ENCODE peak calls at places on chromosomes 5 and 9, in six cellular contexts. S is PC-3, C is SK-N-SH, X is heart left ventricle, M is body of pancreas, Q is mammary epithelial cell. R is an unnamed sample. For H3K4me1, the result is how much of the 10 kb centered on the place peaks cover.

GRCh38 chr5:56048124-56048523 is 53.4 kb upstream of the IL6ST start:
- DNase-seq in Q (no peak), C (no peak), X (no peak), S (no peak), M (no peak), R (no peak)

GRCh38 chr5:168020522-168021294 is 270.7 kb upstream of the WWC1 start:
- DNase-seq in X (no peak), C (no peak), Q (no peak), S (peak), M (no peak), R (no peak)

GRCh38 chr9:130786526-130786925 is 48.5 kb upstream of the ABL1 start:
- DNase-seq in M (no peak), X (no peak), Q (no peak), S (no peak), C (no peak), R (no peak)

GRCh38 chr5:10630126-10630525 is 66.3 kb downstream of the ANKRD33B start:
- DNase-seq in Q (peak), M (no peak), S (no peak), X (no peak), C (no peak), R (no peak)

GRCh38 chr9:107933042-107933441 is 443.5 kb upstream of the KLF4 start:
- DNase-seq in Q (peak), S (peak), C (no peak), X (no peak), M (no peak), R (no peak)

GRCh38 chr9:130472184-130472705 is 27.5 kb downstream of the ASS1 start:
- DNase-seq in C (no peak), Q (no peak), M (no peak), S (no peak), X (no peak), R (no peak)

GRCh38 chr5:54159153-54159836 is 151.1 kb downstream of the ARL15 start:
- DNase-seq in Q (peak), M (no peak), X (no peak), S (no peak), C (no peak), R (no peak)

GRCh38 chr5:28729067-28729466 is 1690.7 kb upstream of the CDH9 start:
- DNase-seq in C (no peak), X (no peak), Q (no peak), S (no peak), M (no peak), R (no peak)

GRCh38 chr5:168740821-168741213 is 161.6 kb upstream of the PANK3 start:
- DNase-seq in S (no peak), Q (no peak), C (no peak), X (peak), M (no peak), R (no peak)

GRCh38 chr9:108356806-108357205 is 499.0 kb downstream of the ACTL7B start:
- DNase-seq in X (no peak), Q (peak), C (no peak), S (no peak), M (no peak), R (no peak)

GRCh38 chr9:91676042-91676441 is 252.4 kb upstream of the NFIL3 start:
- DNase-seq in S (peak), X (no peak), C (no peak), Q (peak), M (no peak), R (no peak)

GRCh38 chr5:149141957-149142851 is 911 bp downstream of the ABLIM3 start:
- DNase-seq in S (peak), Q (no peak), C (peak), X (peak), M (peak), R (no peak)

GRCh38 chr5:35117960-35118359 is 70.2 kb upstream of the AGXT2 start:
- DNase-seq in S (peak), Q (peak), C (no peak), X (no peak), M (no peak), R (no peak)

GRCh38 chr9:24582363-24583126 is 36.8 kb upstream of the IZUMO3 start:
- DNase-seq in X (no peak), M (no peak), Q (peak), C (no peak), S (no peak), R (no peak)

GRCh38 chr5:100406640-100407039 is 128.5 kb upstream of the FAM174A start:
- DNase-seq in X (no peak), M (no peak), C (no peak), S (peak), Q (no peak), R (no peak)

GRCh38 chr9:136619742-136620440 is 42.8 kb upstream of the EGFL7 start:
- DNase-seq in S (no peak), C (no peak), M (peak), Q (no peak), X (peak), R (peak)

GRCh38 chr9:87071473-87071872 is 124.2 kb upstream of the GAS1 start:
- DNase-seq in C (no peak), Q (peak), X (no peak), M (no peak), S (peak), R (no peak)

GRCh38 chr9:35906923-35907699 is 1.1 kb downstream of the HRCT1 start:
- DNase-seq in C (no peak), X (peak), S (peak), M (peak), Q (peak), R (peak)

GRCh38 chr9:16664211-16664610 is 206.3 kb downstream of the BNC2 start:
- DNase-seq in M (no peak), X (no peak), C (no peak), S (no peak), Q (no peak), R (no peak)

GRCh38 chr5:81426347-81426746 is 32.4 kb upstream of the ACOT12 start:
- DNase-seq in S (no peak), Q (no peak), X (no peak), C (no peak), M (no peak), R (no peak)

GRCh38 chr5:178392386-178392785 is 159.8 kb upstream of the PHYKPL start:
- DNase-seq in Q (no peak), X (no peak), M (no peak), S (no peak), C (no peak), R (peak)

GRCh38 chr9:116686693-116687073 is 422 bp upstream of the TRIM32 start:
- DNase-seq in M (no peak), X (no peak), S (peak), Q (no peak), C (no peak), R (no peak)

GRCh38 chr5:14932902-14933475 is 61.4 kb upstream of the ANKH start:
- DNase-seq in Q (no peak), C (no peak), M (no peak), S (peak), X (no peak), R (no peak)

GRCh38 chr5:158869092-158869491 is 230.6 kb downstream of the EBF1 start:
- DNase-seq in C (no peak), S (no peak), Q (no peak), M (no peak), X (no peak), R (no peak)

GRCh38 chr5:59709833-59710232 is 183.7 kb downstream of the PDE4D start:
- DNase-seq in S (peak), C (no peak), M (no peak), X (no peak), Q (peak), R (no peak)

GRCh38 chr9:128653941-128654340 is 2.7 kb downstream of the DYNC2I2 start:
- DNase-seq in S (no peak), X (no peak), M (no peak), Q (no peak), C (no peak), R (no peak)

GRCh38 chr5:180173875-180174586 is 35.0 kb downstream of the RASGEF1C start:
- DNase-seq in C (no peak), Q (no peak), S (no peak), M (no peak), X (no peak), R (no peak)

GRCh38 chr9:76630916-76631315 is 133.3 kb upstream of the PCA3 start:
- DNase-seq in S (no peak), C (no peak), M (no peak), Q (no peak), X (no peak), R (no peak)

GRCh38 chr9:76629205-76629990 is 134.8 kb upstream of the PCA3 start:
- DNase-seq in C (no peak), X (no peak), Q (no peak), M (no peak), S (no peak), R (no peak)

GRCh38 chr9:76626980-76627379 is 137.3 kb upstream of the PCA3 start:
- DNase-seq in S (no peak), M (no peak), Q (no peak), X (no peak), C (no peak), R (no peak)

GRCh38 chr9:76624381-76625048 is 139.7 kb upstream of the PCA3 start:
- DNase-seq in S (no peak), M (no peak), Q (no peak), X (no peak), C (no peak), R (no peak)

DNA sequence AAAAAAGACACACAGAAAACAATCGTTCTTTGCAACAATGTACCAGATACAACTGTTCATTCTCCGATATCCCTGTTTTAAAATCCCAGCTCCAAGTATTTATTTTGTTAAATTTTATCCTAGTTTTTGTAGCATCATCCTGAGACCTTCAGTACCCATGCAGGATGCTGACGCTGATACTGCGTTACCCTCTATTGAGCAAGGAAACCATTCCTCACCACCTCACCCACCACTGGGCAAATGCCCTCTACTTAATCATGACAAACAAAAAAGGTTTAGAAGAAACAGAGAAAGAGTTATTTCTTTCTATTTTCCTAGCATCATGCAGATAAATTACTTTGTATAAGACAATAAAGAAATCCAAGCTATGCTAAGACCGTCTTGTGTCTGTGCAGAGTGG is 136.1 kb upstream of the PCA3 start:
- DNase-seq in X (no peak), S (no peak), C (no peak), Q (no peak), M (no peak), R (no peak)
- H3K4me1 ChIP-seq in X (under half), S (under half), C (under half), Q (under half), M (under half), R (under half)

GRCh38 chr5:5979362-5979760 is 399.0 kb downstream of the MED10 start:
- DNase-seq in Q (no peak), M (peak), X (no peak), S (peak), C (no peak), R (peak)
- H3K4me1 ChIP-seq in Q (under half), M (under half), X (under half), S (under half), C (under half), R (under half)

GRCh38 chr9:114223564-114224246 is 68.4 kb downstream of the COL27A1 start:
- DNase-seq in S (peak), C (no peak), M (peak), Q (peak), X (no peak), R (no peak)

GRCh38 chr9:114227288-114228033 is 72.1 kb downstream of the COL27A1 start:
- DNase-seq in C (peak), X (no peak), Q (no peak), M (no peak), S (no peak), R (no peak)

GRCh38 chr9:114224247-114224610 is 68.9 kb downstream of the COL27A1 start:
- DNase-seq in S (peak), C (no peak), X (no peak), M (no peak), Q (peak), R (no peak)

GRCh38 chr9:114226289-114227055 is 71.1 kb downstream of the COL27A1 start:
- DNase-seq in Q (no peak), S (no peak), M (no peak), X (no peak), C (no peak), R (peak)

DNA sequence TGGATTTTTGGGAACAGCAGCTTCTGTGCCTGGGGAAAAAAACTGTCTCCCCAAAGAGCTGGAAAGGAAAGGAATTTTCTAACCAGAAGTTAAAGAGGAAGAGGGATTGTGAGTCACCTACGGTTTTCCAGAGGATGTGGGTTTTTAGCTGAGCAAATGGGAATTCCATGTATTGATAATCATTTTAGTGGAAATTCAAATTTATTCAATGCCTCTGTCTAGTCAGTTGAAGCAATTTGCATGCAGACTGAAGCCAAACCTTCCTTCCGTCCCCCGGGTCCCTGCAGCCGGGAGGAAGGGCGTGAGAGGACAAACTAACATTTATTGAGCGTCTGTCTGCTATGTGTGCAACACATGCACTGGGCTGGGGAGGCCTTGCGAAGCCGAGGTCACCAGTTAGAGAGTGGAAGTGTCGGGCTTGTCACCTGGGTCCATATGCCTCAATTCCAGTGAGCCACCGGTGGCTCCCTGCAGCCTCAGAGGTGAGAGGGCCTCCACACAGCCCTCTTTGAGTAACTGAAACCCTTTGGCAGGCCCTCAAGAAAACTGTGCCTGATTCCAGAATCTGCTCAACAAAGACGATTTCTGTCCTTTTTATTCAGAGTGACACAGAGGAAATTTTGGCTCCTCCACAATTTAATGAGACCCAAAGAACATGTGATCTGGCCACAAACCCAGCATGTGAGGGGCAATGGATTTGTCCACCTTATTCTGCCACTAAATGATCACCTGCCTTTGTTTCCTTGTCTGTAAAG is 70.4 kb downstream of the COL27A1 start:
- DNase-seq in Q (peak), X (no peak), C (no peak), M (no peak), S (peak), R (no peak)
- H3K4me1 ChIP-seq in Q (under half), X (under half), C (under half), M (under half), S (under half), R (under half)

GRCh38 chr9:81984911-81985310 is 3.7 kb upstream of the SPATA31D1 start:
- DNase-seq in M (no peak), Q (peak), S (peak), X (no peak), C (no peak), R (no peak)
- H3K4me1 ChIP-seq in M (under half), Q (under half), S (under half), X (under half), C (under half), R (under half)

GRCh38 chr5:95812100-95812472 is 10.4 kb downstream of the GLRX start:
- DNase-seq in M (no peak), Q (no peak), C (peak), X (no peak), S (no peak), R (no peak)
- H3K4me1 ChIP-seq in M (under half), Q (under half), C (under half), X (under half), S (under half), R (half or more)

DNA sequence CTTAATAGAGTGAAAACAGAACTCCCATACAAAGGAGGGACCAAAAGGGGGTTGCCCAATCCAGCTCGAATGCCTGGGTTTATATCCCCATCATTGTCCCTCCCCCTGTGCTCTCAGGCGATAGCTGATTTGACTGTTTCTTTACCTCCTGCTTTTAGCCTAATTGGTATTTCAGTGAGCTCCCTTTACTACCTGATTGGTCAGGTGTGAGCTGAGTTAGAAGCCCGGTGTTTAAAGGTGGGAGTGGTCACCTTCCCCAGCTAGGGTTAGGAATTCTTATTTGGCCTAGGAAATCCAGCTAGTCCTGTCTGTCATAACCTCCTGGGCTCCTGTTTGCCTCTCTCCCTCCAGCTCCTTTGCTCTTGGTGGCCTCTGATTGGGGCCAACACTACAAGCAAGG is 53.5 kb upstream of the RPL26L1 start:
- DNase-seq in C (no peak), X (no peak), Q (no peak), M (no peak), S (no peak), R (no peak)
- H3K4me1 ChIP-seq in C (under half), X (half or more), Q (under half), M (half or more), S (under half), R (half or more)

R was measured in left lung.